ENCODE peak calls at places on chromosomes 3 and 15, in ten cellular contexts. V is heart right ventricle, X is upper lobe of right lung, R is lower lobe of right lung, F is neuronal stem cell, G is right lobe of liver, M is fibroblast of mammary gland, C is GM12864, Q is stomach, O is hepatocyte. L is an unnamed sample.

GRCh38 chr15:85129881-85130280 is 148.2 kb downstream of the PDE8A start:
- DNase-seq in R (no peak), V (no peak), Q (no peak), O (no peak), F (no peak), M (no peak), G (no peak), X (no peak), C (no peak), L (no peak)

GRCh38 chr3:140753865-140754754 is 76.2 kb downstream of the TRIM42 start:
- DNase-seq in R (no peak), O (no peak), C (peak), F (no peak), X (no peak), Q (no peak), G (no peak), V (no peak), M (no peak), L (peak)

GRCh38 chr3:88059380-88060160 is 515 bp downstream of the ZNF654 start:
- DNase-seq in V (peak), M (no peak), R (no peak), C (no peak), G (peak), X (no peak), Q (no peak), O (no peak), F (peak), L (peak)

GRCh38 chr15:65277015-65277414 is 9.7 kb downstream of the PARP16 start:
- DNase-seq in M (no peak), R (no peak), X (no peak), G (no peak), F (no peak), V (no peak), O (no peak), C (no peak), Q (no peak), L (no peak)

GRCh38 chr15:100224206-100225185 is 117.3 kb downstream of the ADAMTS17 start:
- DNase-seq in O (no peak), C (no peak), G (no peak), R (no peak), V (no peak), F (no peak), M (no peak), X (no peak), Q (no peak), L (peak)

GRCh38 chr15:58361291-58361759 is 70.5 kb upstream of the LIPC start:
- DNase-seq in R (no peak), V (no peak), M (peak), C (no peak), F (no peak), Q (no peak), X (no peak), O (peak), G (no peak), L (no peak)

GRCh38 chr3:114877378-114878118 is 269.5 kb downstream of the ZBTB20 start:
- DNase-seq in C (no peak), F (no peak), O (no peak), G (no peak), Q (no peak), X (no peak), R (no peak), V (no peak), M (no peak), L (peak)

GRCh38 chr3:101850327-101851048 is 1.2 kb downstream of the NFKBIZ start:
- DNase-seq in M (peak), Q (no peak), R (no peak), V (no peak), O (no peak), F (no peak), X (no peak), C (no peak), G (no peak), L (no peak)

GRCh38 chr3:73727117-73727802 is 102.5 kb upstream of the PDZRN3 start:
- DNase-seq in F (peak), V (no peak), X (no peak), C (no peak), M (peak), Q (no peak), O (peak), R (no peak), G (no peak), L (peak)

GRCh38 chr3:112020653-112021052 is 13.9 kb upstream of the TMPRSS7 start:
- DNase-seq in O (no peak), C (no peak), G (no peak), R (no peak), M (no peak), V (no peak), Q (no peak), X (no peak), F (peak), L (no peak)

GRCh38 chr3:168877899-168878298 is 782.2 kb upstream of the GOLIM4 start:
- DNase-seq in C (no peak), O (peak), X (no peak), F (no peak), Q (peak), G (no peak), V (no peak), R (no peak), M (no peak), L (peak)

GRCh38 chr3:183073839-183074615 is 25.3 kb downstream of the MCCC1 start:
- DNase-seq in M (peak), V (no peak), R (no peak), C (no peak), Q (no peak), G (no peak), F (no peak), X (no peak), O (no peak), L (no peak)

GRCh38 chr3:143443851-143444331 is 324.3 kb downstream of the CHST2 start:
- DNase-seq in M (peak), Q (peak), C (no peak), G (no peak), X (no peak), V (peak), O (no peak), R (peak), F (no peak), L (no peak)

GRCh38 chr3:127589600-127590281 is 792 bp downstream of the TPRA1 start:
- DNase-seq in C (no peak), M (peak), X (peak), O (peak), V (no peak), G (no peak), R (peak), F (no peak), Q (no peak), L (no peak)

GRCh38 chr15:65066635-65067333 is 1.0 kb downstream of the RASL12 start:
- DNase-seq in V (peak), M (no peak), C (no peak), X (no peak), F (no peak), R (peak), G (no peak), O (no peak), Q (no peak), L (peak)

GRCh38 chr15:95932676-95933075 is 397.8 kb upstream of the NR2F2 start:
- DNase-seq in G (no peak), O (no peak), V (no peak), M (peak), Q (no peak), C (no peak), F (no peak), X (no peak), R (no peak), L (no peak)

GRCh38 chr3:33911525-33912322 is 113.3 kb downstream of the PDCD6IP start:
- DNase-seq in O (no peak), M (peak), G (no peak), Q (no peak), C (no peak), R (no peak), V (no peak), F (no peak), X (no peak), L (no peak)

GRCh38 chr3:191688756-191689433 is 227.9 kb downstream of the PYDC2 start:
- DNase-seq in M (no peak), O (no peak), X (no peak), F (no peak), V (no peak), R (no peak), G (no peak), C (no peak), Q (no peak), L (peak)

GRCh38 chr3:69368129-69368741 is 17.7 kb downstream of the FRMD4B start:
- DNase-seq in Q (no peak), C (peak), V (no peak), F (no peak), O (no peak), G (no peak), M (peak), X (no peak), R (no peak), L (peak)

GRCh38 chr15:73051402-73051810 is 857 bp upstream of the NEO1 start:
- DNase-seq in F (peak), X (peak), O (no peak), V (no peak), M (no peak), Q (peak), C (no peak), G (peak), R (peak), L (no peak)

GRCh38 chr15:73053398-73053723 is 1.1 kb downstream of the NEO1 start:
- DNase-seq in C (no peak), M (no peak), O (no peak), F (no peak), G (no peak), Q (no peak), R (no peak), V (no peak), X (no peak), L (peak)

GRCh38 chr15:73051811-73052678 is at the start of gene NEO1:
- DNase-seq in C (no peak), R (peak), V (peak), G (peak), Q (peak), F (peak), X (peak), O (peak), M (peak), L (peak)

GRCh38 chr15:73054417-73054963 is 2.2 kb downstream of the NEO1 start:
- DNase-seq in G (no peak), Q (no peak), M (no peak), F (no peak), X (no peak), C (no peak), O (peak), R (no peak), V (no peak), L (no peak)

GRCh38 chr15:73052679-73053397 is 575 bp downstream of the NEO1 start:
- DNase-seq in Q (peak), M (peak), F (peak), V (peak), R (peak), G (peak), O (peak), X (peak), C (no peak), L (peak)
- H3K4me3 ChIP-seq in Q (peak), M (peak), F (peak), V (peak), R (peak), G (peak), O (peak), X (peak), C (peak), L (peak)

DNA sequence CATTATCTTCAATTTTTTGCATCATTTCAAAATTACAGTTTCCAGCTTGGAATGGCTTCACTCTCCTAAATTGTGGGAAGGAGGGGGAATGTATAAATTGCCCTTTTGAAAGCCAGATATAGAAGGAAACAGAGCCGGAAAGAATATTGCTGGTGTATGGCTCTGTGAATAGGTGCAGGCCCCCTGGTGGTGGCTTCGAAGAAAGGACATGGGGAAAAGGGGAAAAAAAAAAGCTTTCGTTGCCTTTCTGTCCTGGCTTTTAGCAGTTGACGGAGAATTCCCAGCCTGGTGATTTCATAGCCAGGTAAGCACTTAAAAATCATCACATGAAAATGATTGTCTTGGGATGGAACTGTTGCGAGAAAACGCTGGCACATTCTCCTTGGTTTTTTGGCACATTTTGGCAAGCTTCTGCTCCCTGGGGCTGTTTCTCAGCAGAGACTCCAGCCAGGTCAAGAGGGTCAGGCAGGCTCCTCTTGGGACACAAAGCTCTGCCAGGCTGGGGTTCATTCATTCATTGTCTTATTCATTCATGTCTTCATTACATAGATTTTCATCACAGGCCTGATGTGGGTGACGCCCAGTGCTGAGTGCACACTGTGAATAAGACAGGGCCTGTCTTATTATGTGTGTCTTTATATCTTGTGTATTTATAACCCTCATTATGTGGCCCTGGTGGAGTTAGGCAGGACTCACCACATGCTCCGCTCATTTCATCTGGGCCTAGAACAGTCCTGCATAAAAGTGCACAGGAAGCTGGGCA is 300.0 kb upstream of the TPM1 start:
- DNase-seq in F (peak), R (no peak), C (peak), O (peak), Q (peak), G (peak), V (peak), X (no peak), M (peak), L (peak)
- H3K4me3 ChIP-seq in F (no peak), R (no peak), C (no peak), O (no peak), Q (peak), G (no peak), V (no peak), X (no peak), M (no peak), L (no peak)

GRCh38 chr3:59654953-59655430 is 605.2 kb upstream of the CFAP20DC start:
- DNase-seq in R (no peak), V (no peak), X (no peak), G (no peak), F (no peak), M (no peak), O (no peak), Q (no peak), C (no peak), L (no peak)
- H3K4me3 ChIP-seq in R (no peak), V (no peak), X (no peak), G (no peak), F (no peak), M (no peak), O (no peak), Q (no peak), C (no peak), L (no peak)

DNA sequence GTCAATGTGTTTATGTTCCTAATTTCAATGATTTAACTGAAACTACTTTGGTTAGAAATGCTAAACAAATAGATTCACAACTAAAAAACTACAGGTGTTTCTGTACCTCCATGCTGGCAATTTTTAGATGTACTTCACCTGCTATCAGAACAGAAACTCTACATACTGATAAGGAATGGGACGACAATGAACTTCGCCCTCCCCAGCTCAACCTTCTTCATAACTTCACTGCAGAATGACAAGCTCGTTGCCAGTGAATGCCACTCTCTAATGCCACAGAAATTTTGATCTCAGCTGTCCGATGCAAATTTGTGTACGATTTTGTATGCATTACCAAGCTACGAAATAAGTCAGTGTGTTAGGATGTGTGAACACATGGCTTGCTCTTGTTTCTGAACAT is 133.4 kb downstream of the FOXP1 start:
- DNase-seq in V (no peak), M (no peak), G (no peak), C (no peak), Q (no peak), R (no peak), X (no peak), F (no peak), O (no peak), L (no peak)
- H3K4me3 ChIP-seq in V (no peak), M (no peak), G (no peak), C (no peak), Q (no peak), R (no peak), X (no peak), F (no peak), O (no peak), L (no peak)

DNA sequence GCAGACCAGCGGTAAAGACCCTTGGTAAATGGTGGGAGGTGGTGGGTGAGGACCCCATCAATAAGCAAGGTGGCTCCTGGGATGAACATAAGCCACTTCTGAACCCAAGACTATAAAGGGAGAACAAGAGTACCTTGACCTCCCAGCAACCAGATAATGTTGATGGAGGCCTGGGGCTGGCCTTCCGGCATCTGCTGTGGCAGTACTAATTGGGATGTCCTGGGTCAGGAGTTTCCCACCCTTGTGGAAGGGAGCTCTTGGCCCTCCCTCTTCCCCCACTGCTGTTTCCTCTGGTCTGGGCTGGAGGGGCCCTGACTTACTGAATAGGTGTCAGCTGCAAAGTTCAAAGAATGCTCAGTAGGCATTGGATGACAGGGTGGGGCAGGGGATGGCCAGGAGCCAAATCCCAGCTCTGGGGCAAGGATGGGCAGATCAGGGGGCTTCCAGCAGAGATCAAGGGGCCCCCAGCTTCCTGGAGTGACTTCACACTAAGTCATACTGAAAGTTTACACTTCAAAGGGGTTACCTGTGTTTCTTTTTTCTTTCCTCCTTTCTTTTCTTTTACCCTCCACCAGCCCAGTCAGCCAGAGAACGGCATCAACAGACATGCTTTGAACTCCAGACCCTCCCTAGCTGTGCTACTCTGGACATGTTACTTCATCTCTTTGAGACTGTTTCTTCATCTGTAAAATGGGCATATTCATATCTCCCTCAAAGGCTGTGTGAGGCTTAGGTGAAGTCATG is 1.6 kb downstream of the RBP1 start:
- DNase-seq in G (no peak), R (no peak), V (no peak), F (no peak), X (no peak), M (no peak), C (no peak), Q (no peak), O (no peak), L (no peak)
- H3K4me3 ChIP-seq in G (peak), R (no peak), V (no peak), F (no peak), X (no peak), M (no peak), C (no peak), Q (no peak), O (no peak), L (peak)

DNA sequence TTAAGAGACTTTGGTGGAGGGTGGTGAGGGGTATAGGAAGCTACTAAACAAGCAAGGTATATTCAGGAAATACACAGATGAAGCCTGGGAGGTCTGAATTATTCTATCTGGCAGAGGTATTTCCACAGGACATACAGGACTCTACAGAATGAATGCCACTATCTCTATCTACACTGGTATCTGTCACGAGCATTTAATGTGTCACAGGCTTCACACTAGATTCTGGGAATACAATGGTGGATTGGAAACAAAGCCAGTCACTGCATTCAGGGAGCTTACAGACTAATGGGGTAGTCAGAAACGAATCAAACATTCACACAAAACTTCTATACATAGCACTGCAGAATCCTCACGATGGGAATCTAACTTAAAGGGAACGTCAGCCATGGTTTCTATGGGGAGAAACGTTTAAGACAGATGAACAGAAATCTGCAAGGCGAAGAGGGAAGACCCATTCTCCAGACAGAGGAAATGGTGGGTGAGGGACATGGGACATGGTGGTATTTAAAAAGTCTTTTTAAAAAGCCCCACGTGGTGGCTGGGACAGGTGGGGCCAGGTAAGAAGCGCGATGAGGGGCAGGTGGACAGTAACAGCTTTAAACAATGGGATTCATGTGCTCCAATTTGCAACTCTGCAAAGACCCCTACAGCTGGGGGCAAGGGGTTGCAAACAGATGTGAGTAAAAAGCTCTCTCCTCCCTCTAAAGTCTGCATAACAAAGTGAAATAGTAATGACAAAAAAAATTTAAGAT is 16.5 kb downstream of the LRIG1 start:
- DNase-seq in F (no peak), G (no peak), X (no peak), Q (no peak), C (no peak), V (no peak), M (no peak), R (no peak), O (no peak), L (no peak)
- H3K4me3 ChIP-seq in F (no peak), G (no peak), X (no peak), Q (no peak), C (no peak), V (no peak), M (no peak), R (no peak), O (no peak), L (peak)

GRCh38 chr15:77632760-77633133 is at the start of gene LINGO1:
- DNase-seq in M (peak), X (no peak), F (peak), C (no peak), R (no peak), G (no peak), O (peak), Q (no peak), V (peak), L (peak)

GRCh38 chr15:77630064-77630463 is 2.6 kb downstream of the LINGO1 start:
- DNase-seq in O (no peak), C (no peak), Q (no peak), V (no peak), G (no peak), R (no peak), F (no peak), X (no peak), M (no peak), L (no peak)

GRCh38 chr15:77633134-77633912 is 611 bp upstream of the LINGO1 start:
- DNase-seq in X (peak), C (peak), O (peak), V (peak), Q (peak), F (peak), G (peak), M (peak), R (peak), L (peak)

GRCh38 chr15:77630956-77631789 is 1.5 kb downstream of the LINGO1 start:
- DNase-seq in F (peak), X (no peak), G (no peak), C (no peak), R (no peak), M (no peak), Q (no peak), V (no peak), O (no peak), L (peak)

GRCh38 chr15:77631790-77632551 is 741 bp downstream of the LINGO1 start:
- DNase-seq in R (no peak), V (no peak), G (no peak), F (no peak), X (no peak), Q (no peak), M (no peak), C (no peak), O (peak), L (peak)
- H3K4me3 ChIP-seq in R (peak), V (peak), G (peak), F (peak), X (peak), Q (peak), M (no peak), C (no peak), O (peak), L (peak)

L was measured in GM23338.